ENCODE peak calls at places on chromosome 15, in four cellular contexts. R is cardiac muscle cell, F is A549, H is neural progenitor cell. U is an unnamed sample.

GRCh38 chr15:26461847-26462608 is 310.8 kb downstream of the GABRB3 start:
- DNase-seq in R (no peak), F (no peak), H (no peak), U (no peak)

GRCh38 chr15:85329561-85330421 is 50.6 kb upstream of the AKAP13 start:
- DNase-seq in R (no peak), H (no peak), F (peak; percentile 58), U (peak; percentile 47)

GRCh38 chr15:48433226-48433886 is 102.1 kb downstream of the DUT start:
- DNase-seq in R (no peak), H (no peak), F (no peak), U (peak; percentile 64)

GRCh38 chr15:96264801-96265515 is 65.5 kb upstream of the NR2F2 start:
- DNase-seq in F (peak; percentile 52), R (peak; percentile 30), H (no peak), U (no peak)

GRCh38 chr15:61689067-61689466 is 371.2 kb downstream of the VPS13C start:
- DNase-seq in F (no peak), H (no peak), R (no peak), U (no peak)

GRCh38 chr15:89320200-89320599 is 14.4 kb downstream of the POLG start:
- DNase-seq in R (no peak), F (no peak), H (no peak), U (no peak)

GRCh38 chr15:37246065-37246464 is 145.7 kb upstream of the MEIS2 start:
- DNase-seq in F (no peak), H (no peak), R (no peak), U (no peak)

GRCh38 chr15:61621146-61621545 is 392.0 kb upstream of the RORA start:
- DNase-seq in H (peak; percentile 69), R (peak; percentile 80), F (no peak), U (peak; percentile 15)

GRCh38 chr15:33158359-33158758 is 36.2 kb downstream of the FMN1 start:
- DNase-seq in R (no peak), F (no peak), H (no peak), U (no peak)

GRCh38 chr15:58761010-58761388 is 10.1 kb upstream of the MINDY2 start:
- DNase-seq in H (no peak), R (no peak), F (no peak), U (no peak)
- TF ChIP-seq CTCF in H (no peak), R (no peak), F (no peak), U (no peak)

DNA sequence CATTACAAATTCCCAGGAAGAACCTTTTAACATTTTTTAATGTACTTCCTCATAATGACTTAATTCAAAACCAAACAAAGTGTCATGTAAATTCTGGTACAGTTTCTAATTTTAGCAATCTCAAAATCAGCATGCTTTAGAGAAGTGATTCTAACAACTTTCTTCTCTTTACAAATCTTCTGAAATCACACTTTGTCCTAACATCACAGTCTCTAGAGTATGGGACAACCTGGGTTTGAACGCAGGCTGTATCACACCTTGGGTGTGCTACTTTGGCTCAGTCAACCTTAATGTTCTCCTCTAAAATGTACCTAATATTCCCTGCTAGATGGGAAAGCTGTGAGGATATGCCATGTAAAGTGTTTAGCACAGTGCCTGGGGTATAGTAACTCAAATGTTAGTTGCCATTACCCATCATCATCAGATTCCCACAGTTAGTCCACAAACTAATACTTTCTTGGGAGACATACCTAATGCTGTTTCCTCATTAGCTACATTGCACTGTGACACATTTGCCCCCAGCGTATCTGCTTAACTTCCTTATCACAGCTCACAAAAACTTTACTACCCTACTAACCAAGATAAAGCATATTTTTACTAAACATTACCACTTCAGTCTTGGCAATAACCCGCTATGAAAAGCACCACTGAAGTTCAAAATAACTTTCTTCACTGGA is 3.1 kb downstream of the TSPAN3 start:
- DNase-seq in F (no peak), R (no peak), H (no peak), U (no peak)
- H3K4me3 ChIP-seq in F (peak overlapping the region; percentile 4), R (no peak overlapping the region), H (no peak overlapping the region), U (no peak overlapping the region)

GRCh38 chr15:39730552-39730951 is 52.1 kb downstream of the FSIP1 start:
- DNase-seq in R (no peak), H (no peak), F (peak; percentile 3), U (no peak)
- TF ChIP-seq CTCF in R (no peak), H (no peak), F (no peak), U (no peak)

GRCh38 chr15:69459063-69459462 is 6.4 kb downstream of the RPLP1 start:
- DNase-seq in H (no peak), R (no peak), F (no peak), U (no peak)
- H3K4me3 ChIP-seq in H (no peak overlapping the region), R (no peak overlapping the region), F (no peak overlapping the region), U (no peak overlapping the region)

GRCh38 chr15:83322061-83322460 is 37.6 kb upstream of the BNC1 start:
- DNase-seq in F (no peak), R (no peak), H (no peak), U (peak; percentile 52)

GRCh38 chr15:83320831-83321230 is 36.4 kb upstream of the BNC1 start:
- DNase-seq in F (no peak), H (no peak), R (no peak), U (peak; percentile 34)

GRCh38 chr15:83319771-83320170 is 35.3 kb upstream of the BNC1 start:
- DNase-seq in R (no peak), H (no peak), F (no peak), U (no peak)

GRCh38 chr15:83318861-83319415 is 34.5 kb upstream of the BNC1 start:
- DNase-seq in H (no peak), F (no peak), R (no peak), U (no peak)

GRCh38 chr15:83320404-83320803 is 35.9 kb upstream of the BNC1 start:
- DNase-seq in H (no peak), R (no peak), F (no peak), U (peak; percentile 59)
- TF ChIP-seq CTCF in H (no peak), R (no peak), F (no peak), U (no peak)